ENCODE peak calls at places on chromosome 1, in six cellular contexts. N, Z, B, E, U and L are unnamed samples.

GRCh38 chr1:225506727-225507126 is 78.9 kb upstream of the LBR start:
- DNase-seq in N (no peak), Z (no peak), B (no peak), E (no peak), U (no peak), L (no peak)

GRCh38 chr1:86825294-86825693 is 88.6 kb downstream of the SELENOF start:
- DNase-seq in N (no peak), Z (no peak), B (no peak), E (peak), U (no peak), L (no peak)

GRCh38 chr1:156284112-156284511 is at the start of gene TMEM79:
- DNase-seq in N (no peak), Z (no peak), B (no peak), E (no peak), U (peak), L (peak)

GRCh38 chr1:25458550-25459298 is 28.0 kb downstream of the MACO1 start:
- DNase-seq in N (no peak), Z (no peak), B (no peak), E (no peak), U (no peak), L (no peak)

GRCh38 chr1:226201029-226201593 is 14.6 kb upstream of the ACBD3 start:
- DNase-seq in N (no peak), Z (no peak), B (no peak), E (peak), U (peak), L (no peak)

GRCh38 chr1:221724931-221725605 is 16.8 kb downstream of the DUSP10 start:
- DNase-seq in N (no peak), Z (no peak), B (no peak), E (peak), U (no peak), L (no peak)

GRCh38 chr1:63615809-63616420 is 22.7 kb downstream of the PGM1 start:
- DNase-seq in N (peak), Z (peak), B (peak), E (peak), U (peak), L (peak)

GRCh38 chr1:112026018-112026417 is 36.5 kb upstream of the KCND3 start:
- DNase-seq in N (no peak), Z (no peak), B (no peak), E (no peak), U (no peak), L (no peak)

GRCh38 chr1:214901718-214902117 is 180.8 kb upstream of the KCNK2 start:
- DNase-seq in N (no peak), Z (no peak), B (no peak), E (peak), U (peak), L (no peak)

GRCh38 chr1:24567792-24568388 is 12.0 kb downstream of the NCMAP start:
- DNase-seq in N (no peak), Z (no peak), B (no peak), E (no peak), U (peak), L (peak)

GRCh38 chr1:70628973-70629372 is 217.9 kb downstream of the CTH start:
- DNase-seq in N (no peak), Z (no peak), B (no peak), E (no peak), U (no peak), L (no peak)

GRCh38 chr1:154866995-154867795 is 2.9 kb downstream of the KCNN3 start:
- DNase-seq in N (peak), Z (no peak), B (no peak), E (peak), U (peak), L (peak)

GRCh38 chr1:245516178-245516829 is 361.5 kb downstream of the KIF26B start:
- DNase-seq in N (no peak), Z (no peak), B (no peak), E (peak), U (no peak), L (peak)

GRCh38 chr1:243974451-243975292 is 76.4 kb upstream of the ZBTB18 start:
- DNase-seq in N (no peak), Z (no peak), B (no peak), E (peak), U (no peak), L (no peak)

GRCh38 chr1:151992345-151993083 is 1.1 kb downstream of the S100A10 start:
- DNase-seq in N (peak), Z (peak), B (no peak), E (peak), U (peak), L (no peak)

GRCh38 chr1:11951901-11952300 is 17.4 kb downstream of the PLOD1 start:
- DNase-seq in N (no peak), Z (no peak), B (no peak), E (no peak), U (no peak), L (no peak)

GRCh38 chr1:3741566-3742438 is 10.4 kb upstream of the CCDC27 start:
- DNase-seq in N (no peak), Z (no peak), B (no peak), E (no peak), U (no peak), L (no peak)

GRCh38 chr1:34780528-34780927 is 486 bp upstream of the GJB3 start:
- DNase-seq in N (no peak), Z (no peak), B (no peak), E (no peak), U (peak), L (no peak)

GRCh38 chr1:43970502-43970901 is 692 bp downstream of the DPH2 start:
- DNase-seq in N (no peak), Z (no peak), B (no peak), E (no peak), U (no peak), L (no peak)

GRCh38 chr1:93681095-93681548 is 515 bp downstream of the BCAR3 start:
- DNase-seq in N (no peak), Z (no peak), B (no peak), E (peak), U (no peak), L (no peak)

GRCh38 chr1:59360170-59360569 is 63.3 kb downstream of the FGGY start:
- DNase-seq in N (peak), Z (no peak), B (no peak), E (peak), U (no peak), L (no peak)

GRCh38 chr1:74729741-74730478 is 2.9 kb downstream of the CRYZ start:
- DNase-seq in N (peak), Z (no peak), B (no peak), E (peak), U (no peak), L (peak)

GRCh38 chr1:210257698-210258395 is 25.3 kb downstream of the SERTAD4 start:
- DNase-seq in N (no peak), Z (no peak), B (no peak), E (no peak), U (no peak), L (no peak)

GRCh38 chr1:109626682-109627408 is 7.2 kb downstream of the AMPD2 start:
- DNase-seq in N (no peak), Z (no peak), B (no peak), E (no peak), U (no peak), L (no peak)

GRCh38 chr1:110393691-110394564 is 3.1 kb upstream of the SLC16A4 start:
- DNase-seq in N (peak), Z (no peak), B (no peak), E (peak), U (peak), L (no peak)

GRCh38 chr1:82534996-82535395 is 734.3 kb downstream of the ADGRL2 start:
- DNase-seq in N (no peak), Z (no peak), B (no peak), E (no peak), U (no peak), L (no peak)

GRCh38 chr1:200917291-200917817 is 22.7 kb downstream of the INAVA start:
- DNase-seq in N (no peak), Z (no peak), B (no peak), E (no peak), U (no peak), L (no peak)